ENCODE peak calls at places on chromosome 15, in ten cellular contexts. A is CD4-positive, alpha-beta T cell; R is fibroblast of mammary gland; D is NCI-H1436; U is T-helper 1 cell; P is EL; M is SJSA1; O is left ventricle myocardium inferior; Y is H54; N is GM13976. B is an unnamed sample.

GRCh38 chr15:27817258-27817657 is 281.9 kb downstream of the OCA2 start:
- DNase-seq in A (no peak), R (peak), D (no peak), U (no peak), P (no peak), M (no peak), O (no peak), Y (no peak), N (no peak), B (no peak)

GRCh38 chr15:68316061-68316804 is 38.7 kb downstream of the FEM1B start:
- DNase-seq in A (no peak), R (no peak), D (no peak), U (peak), P (no peak), M (peak), O (no peak), Y (no peak), N (no peak), B (peak)

GRCh38 chr15:58297639-58298038 is 134.2 kb upstream of the LIPC start:
- DNase-seq in A (no peak), R (no peak), D (no peak), U (no peak), P (no peak), M (no peak), O (no peak), Y (no peak), N (no peak), B (no peak)

GRCh38 chr15:80182611-80183210 is 29.9 kb downstream of the FAH start:
- DNase-seq in A (no peak), R (peak), D (no peak), U (no peak), P (peak), M (no peak), O (no peak), Y (no peak), N (no peak), B (peak)

GRCh38 chr15:78392430-78392829 is 45.6 kb upstream of the IREB2 start:
- DNase-seq in A (no peak), R (no peak), D (peak), U (no peak), P (no peak), M (no peak), O (no peak), Y (no peak), N (no peak), B (no peak)

GRCh38 chr15:85545185-85545584 is 164.8 kb downstream of the AKAP13 start:
- DNase-seq in A (no peak), R (peak), D (no peak), U (no peak), P (no peak), M (no peak), O (no peak), Y (no peak), N (no peak), B (no peak)

GRCh38 chr15:38690737-38691332 is 126.2 kb upstream of the RASGRP1 start:
- DNase-seq in A (peak), R (peak), D (peak), U (peak), P (peak), M (peak), O (peak), Y (no peak), N (peak), B (peak)

GRCh38 chr15:85667491-85668424 is 127.0 kb downstream of the KLHL25 start:
- DNase-seq in A (peak), R (peak), D (no peak), U (peak), P (peak), M (peak), O (no peak), Y (peak), N (peak), B (peak)

GRCh38 chr15:90934256-90934948 is 683 bp upstream of the UNC45A start:
- DNase-seq in A (peak), R (peak), D (peak), U (peak), P (peak), M (peak), O (peak), Y (peak), N (peak), B (peak)

GRCh38 chr15:70853270-70853854 is 595 bp downstream of the LARP6 start:
- DNase-seq in A (no peak), R (peak), D (no peak), U (no peak), P (peak), M (peak), O (no peak), Y (peak), N (no peak), B (peak)

GRCh38 chr15:66948294-66948693 is 117.1 kb upstream of the SMAD3 start:
- DNase-seq in A (no peak), R (peak), D (no peak), U (no peak), P (peak), M (peak), O (no peak), Y (peak), N (no peak), B (no peak)

GRCh38 chr15:43370310-43370974 is 401 bp downstream of the ZSCAN29 start:
- DNase-seq in A (no peak), R (peak), D (peak), U (no peak), P (peak), M (peak), O (peak), Y (peak), N (no peak), B (peak)

GRCh38 chr15:85000189-85000864 is 18.7 kb downstream of the PDE8A start:
- DNase-seq in A (no peak), R (peak), D (no peak), U (no peak), P (no peak), M (no peak), O (no peak), Y (no peak), N (no peak), B (no peak)

GRCh38 chr15:57649138-57649537 is 57.4 kb upstream of the POLR2M start:
- DNase-seq in A (no peak), R (peak), D (no peak), U (no peak), P (no peak), M (no peak), O (no peak), Y (no peak), N (no peak), B (peak)

B was measured in cardiac muscle cell.